ENCODE peak calls at places on chromosomes 3 and 15, in seven cellular contexts. O is NCI-H2081, A is type B pancreatic cell, E is fibroblast of pulmonary artery, Z is COLO829, W is AG08395, F is NCI-H460. D is an unnamed sample.

GRCh38 chr3:8845641-8846040 is 76.2 kb upstream of the OXTR start:
- DNase-seq in O (no peak), A (no peak), E (no peak), Z (no peak), W (peak), F (no peak), D (no peak)

GRCh38 chr3:31371464-31371863 is 161.3 kb upstream of the STT3B start:
- DNase-seq in O (no peak), A (no peak), E (no peak), Z (no peak), W (no peak), F (no peak), D (no peak)

GRCh38 chr15:82047493-82048446 is 2.0 kb upstream of the MEX3B start:
- DNase-seq in O (no peak), A (no peak), E (peak), Z (no peak), W (no peak), F (no peak), D (peak)

GRCh38 chr3:78887608-78888011 is 880.2 kb downstream of the ROBO1 start:
- DNase-seq in O (no peak), A (no peak), E (peak), Z (no peak), W (peak), F (no peak), D (no peak)

GRCh38 chr3:12181806-12182205 is 23.1 kb upstream of the TIMP4 start:
- DNase-seq in O (no peak), A (no peak), E (no peak), Z (no peak), W (no peak), F (no peak), D (no peak)

GRCh38 chr15:71691700-71692417 is 118.5 kb upstream of the NR2E3 start:
- DNase-seq in O (no peak), A (no peak), E (peak), Z (peak), W (peak), F (no peak), D (no peak)

GRCh38 chr3:101950510-101950909 is 101.2 kb downstream of the NFKBIZ start:
- DNase-seq in O (no peak), A (no peak), E (peak), Z (peak), W (peak), F (no peak), D (no peak)

GRCh38 chr3:64936570-64936969 is 248.8 kb upstream of the ADAMTS9 start:
- DNase-seq in O (no peak), A (no peak), E (no peak), Z (no peak), W (no peak), F (no peak), D (no peak)

GRCh38 chr3:35654471-35654870 is 15.1 kb downstream of the ARPP21 start:
- DNase-seq in O (no peak), A (no peak), E (no peak), Z (no peak), W (no peak), F (no peak), D (no peak)

GRCh38 chr15:98003528-98003927 is 43.0 kb downstream of the ARRDC4 start:
- DNase-seq in O (no peak), A (no peak), E (no peak), Z (no peak), W (no peak), F (no peak), D (no peak)

GRCh38 chr15:41474941-41475340 is 18.7 kb upstream of the ITPKA start:
- DNase-seq in O (peak), A (no peak), E (no peak), Z (no peak), W (no peak), F (no peak), D (no peak)

D was measured in coronary artery.